ENCODE peak calls at places on chromosomes 4 and X, in six cellular contexts. G, H, J, B, W and I are unnamed samples.

GRCh38 chr4:3413217-3413671 is 28.5 kb upstream of the HGFAC start:
- DNase-seq in G (no peak), H (peak; percentile 45), J (no peak), B (peak; percentile 49), W (no peak), I (peak; percentile 25)

GRCh38 chr4:158729716-158730559 is 6.7 kb upstream of the PPID start:
- DNase-seq in G (no peak), H (no peak), J (peak; percentile 30), B (peak; percentile 73), W (peak; percentile 79), I (no peak)

GRCh38 chr4:114642173-114642780 is 43.7 kb downstream of the UGT8 start:
- DNase-seq in G (no peak), H (no peak), J (no peak), B (no peak), W (no peak), I (no peak)

GRCh38 chrX:134000260-134001245 is 15.2 kb upstream of the GPC3 start:
- DNase-seq in G (no peak), H (no peak), J (no peak), B (no peak), W (no peak), I (no peak)

GRCh38 chr4:167595898-167596297 is 361.6 kb upstream of the SPOCK3 start:
- DNase-seq in G (no peak), H (no peak), J (no peak), B (no peak), W (no peak), I (no peak)

GRCh38 chr4:102868153-102868781 is 525 bp upstream of the CISD2 start:
- DNase-seq in G (no peak), H (peak; percentile 47), J (peak; percentile 1), B (peak; percentile 68), W (peak; percentile 22), I (no peak)

GRCh38 chrX:11899091-11899490 is 141.1 kb downstream of the MSL3 start:
- DNase-seq in G (no peak), H (no peak), J (no peak), B (no peak), W (no peak), I (no peak)

GRCh38 chr4:148452970-148453369 is 10.8 kb upstream of the NR3C2 start:
- DNase-seq in G (no peak), H (no peak), J (no peak), B (no peak), W (no peak), I (no peak)

GRCh38 chr4:123304151-123305021 is 92.2 kb upstream of the SPRY1 start:
- DNase-seq in G (no peak), H (no peak), J (no peak), B (no peak), W (peak; percentile 11), I (no peak)

GRCh38 chr4:112938461-112939058 is 110.9 kb upstream of the ANK2 start:
- DNase-seq in G (no peak), H (no peak), J (no peak), B (no peak), W (no peak), I (no peak)

GRCh38 chr4:40978548-40978947 is 228.8 kb downstream of the NSUN7 start:
- DNase-seq in G (no peak), H (no peak), J (no peak), B (no peak), W (no peak), I (no peak)

GRCh38 chr4:168449740-168450442 is 30.4 kb downstream of the DDX60L start:
- DNase-seq in G (no peak), H (no peak), J (no peak), B (no peak), W (no peak), I (no peak)

GRCh38 chrX:66013195-66013816 is 26.6 kb downstream of the VSIG4 start:
- DNase-seq in G (no peak), H (no peak), J (no peak), B (no peak), W (no peak), I (no peak)
- H3K9me3 ChIP-seq in G (no peaks in the 10 kb centered on the region), H (no peaks in the 10 kb centered on the region), J (no peaks in the 10 kb centered on the region), B (no peaks in the 10 kb centered on the region), W (no peaks in the 10 kb centered on the region), I (no peaks in the 10 kb centered on the region)

DNA sequence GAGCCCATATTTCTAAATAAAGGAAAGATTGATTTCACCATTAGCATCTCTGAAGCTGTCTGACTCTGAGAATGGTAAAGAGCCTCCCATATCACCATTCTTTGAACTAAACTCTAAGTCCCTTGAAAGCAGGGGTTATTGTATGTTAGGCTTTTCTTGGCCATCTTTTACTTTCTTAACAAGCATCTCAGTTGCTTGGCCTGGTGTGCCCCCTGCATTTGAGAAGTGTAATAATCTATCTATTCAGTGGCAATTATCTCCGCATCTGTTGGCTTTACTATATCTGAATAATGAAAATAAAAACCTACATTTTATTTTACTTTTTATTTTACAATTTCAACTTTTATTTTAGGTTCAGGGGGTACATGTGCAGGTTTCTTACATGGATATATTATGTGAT is 128.3 kb upstream of the ARMCX2 start:
- DNase-seq in G (no peak), H (no peak), J (no peak), B (no peak), W (no peak), I (no peak)
- TF ChIP-seq CTCF in G (no peak), H (no peak), J (no peak), B (no peak), W (no peak), I (no peak)

DNA sequence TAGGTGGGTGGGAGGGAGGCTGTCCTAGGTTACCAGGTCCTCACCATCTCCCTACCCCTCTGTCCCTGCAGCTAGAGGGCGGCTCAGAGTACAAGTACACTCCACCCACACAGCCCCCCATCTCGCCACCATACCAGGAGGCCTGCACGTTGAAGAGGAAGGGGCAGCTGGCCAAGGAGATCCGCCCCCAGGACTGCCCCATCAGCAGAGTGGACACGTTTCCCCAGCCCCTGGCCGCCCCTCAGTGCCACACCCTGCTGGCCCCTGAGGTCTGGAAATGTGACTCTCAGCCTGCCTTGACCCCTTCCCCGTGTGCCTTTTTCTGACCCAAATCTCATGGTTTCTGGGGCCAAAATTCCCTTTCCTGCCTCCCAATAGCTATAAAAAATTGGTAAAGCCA is 6.5 kb downstream of the FTSJ1 start:
- DNase-seq in G (no peak), H (no peak), J (no peak), B (no peak), W (no peak), I (no peak)
- H3K9me3 ChIP-seq in G (no peaks in the 10 kb centered on the region), H (no peaks in the 10 kb centered on the region), J (no peaks in the 10 kb centered on the region), B (no peaks in the 10 kb centered on the region), W (no peaks in the 10 kb centered on the region), I (no peaks in the 10 kb centered on the region)

GRCh38 chrX:109635151-109635550 is 10.2 kb upstream of the KCNE5 start:
- DNase-seq in G (no peak), H (no peak), J (no peak), B (no peak), W (no peak), I (no peak)
- TF ChIP-seq CTCF in G (no peak), H (peak; percentile 18), J (peak; percentile 30), B (no peak), W (peak; percentile 40), I (no peak)

DNA sequence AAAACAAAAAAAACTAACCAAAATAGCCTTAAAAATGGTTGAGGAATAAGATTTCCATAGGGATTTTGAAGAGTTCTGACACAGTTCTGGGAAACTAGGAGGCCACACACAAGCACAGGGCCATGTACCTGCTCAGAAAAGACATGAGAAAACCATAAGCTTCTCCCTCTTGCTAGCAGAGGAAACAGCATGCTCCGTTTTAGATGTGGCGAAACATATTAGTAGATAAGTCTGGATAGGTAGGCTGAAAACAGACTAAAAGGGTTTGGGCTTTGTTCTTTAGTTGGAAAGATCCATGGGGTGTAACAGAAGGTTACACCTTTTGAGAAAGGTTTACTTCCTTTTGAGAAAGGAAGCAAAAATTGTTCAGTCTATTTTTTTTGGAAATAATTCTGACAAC is 10.9 kb downstream of the VSIG4 start:
- DNase-seq in G (no peak), H (no peak), J (no peak), B (no peak), W (no peak), I (no peak)
- H3K9me3 ChIP-seq in G (no peaks in the 10 kb centered on the region), H (no peaks in the 10 kb centered on the region), J (no peaks in the 10 kb centered on the region), B (no peaks in the 10 kb centered on the region), W (no peaks in the 10 kb centered on the region), I (no peaks in the 10 kb centered on the region)

GRCh38 chr4:185529413-185529812 is 5.9 kb downstream of the PDLIM3 start:
- DNase-seq in G (no peak), H (no peak), J (no peak), B (no peak), W (no peak), I (no peak)

GRCh38 chr4:185534850-185535761 is at the start of gene PDLIM3:
- DNase-seq in G (no peak), H (peak; percentile 64), J (no peak), B (peak; percentile 91), W (peak; percentile 78), I (peak; percentile 85)

GRCh38 chr4:185532795-185533324 is 2.4 kb downstream of the PDLIM3 start:
- DNase-seq in G (no peak), H (no peak), J (no peak), B (no peak), W (no peak), I (no peak)

GRCh38 chr4:185534534-185534849 is 815 bp downstream of the PDLIM3 start:
- DNase-seq in G (no peak), H (no peak), J (no peak), B (no peak), W (no peak), I (no peak)

DNA sequence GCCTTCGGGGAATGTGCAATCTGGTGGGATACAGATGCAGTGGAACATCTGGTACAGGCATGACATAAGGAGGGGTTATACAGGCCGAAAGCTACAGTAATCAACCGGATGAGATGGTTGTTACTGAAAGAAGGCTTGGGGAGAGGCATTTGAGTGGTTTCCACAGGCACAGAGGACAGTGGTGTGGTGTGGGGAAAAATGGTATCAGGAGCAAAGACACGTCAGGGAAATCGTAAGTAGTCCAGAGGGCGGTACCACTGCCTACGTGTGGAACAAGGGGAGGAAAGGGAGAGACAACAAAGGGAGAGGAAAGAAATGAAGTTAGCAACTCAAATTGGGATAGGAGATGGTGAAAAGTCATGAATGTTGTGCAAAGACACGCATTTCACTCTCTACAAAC is 3.0 kb downstream of the PDLIM3 start:
- DNase-seq in G (no peak), H (no peak), J (no peak), B (peak; percentile 84), W (no peak), I (no peak)
- TF ChIP-seq CTCF in G (no peak), H (no peak), J (no peak), B (no peak), W (no peak), I (no peak)

DNA sequence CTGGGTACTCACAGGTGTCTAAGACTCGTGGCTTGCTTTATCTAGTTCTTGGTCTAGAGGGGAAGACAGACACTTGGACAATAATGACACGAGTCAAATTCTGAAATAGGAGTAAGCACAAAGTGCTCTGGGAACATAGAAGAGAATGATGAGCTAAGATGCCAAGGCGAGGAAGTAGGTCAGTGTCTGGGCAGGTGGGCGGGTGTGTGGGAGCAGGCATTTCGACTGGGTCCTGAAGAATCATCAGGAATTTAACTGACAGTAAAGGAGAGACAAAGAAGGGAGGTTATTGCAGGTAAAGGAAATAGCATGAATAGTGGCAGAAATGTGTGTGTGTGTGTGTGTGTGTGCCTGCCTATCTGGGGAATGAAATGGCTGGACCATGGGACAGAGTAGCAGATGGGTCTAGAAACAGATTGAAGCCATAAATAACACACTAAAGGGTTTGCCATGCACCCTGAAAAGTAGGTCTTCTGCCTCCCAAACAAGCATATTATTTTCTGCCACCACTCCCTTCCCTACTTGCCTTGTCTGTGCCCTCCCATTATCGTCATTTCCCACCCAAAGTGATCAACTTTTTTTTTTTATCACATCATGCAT is 58.4 kb upstream of the SLC25A43 start:
- DNase-seq in G (no peak), H (no peak), J (no peak), B (no peak), W (no peak), I (no peak)
- H3K9me3 ChIP-seq in G (no peaks in the 10 kb centered on the region), H (no peaks in the 10 kb centered on the region), J (no peaks in the 10 kb centered on the region), B (no peaks in the 10 kb centered on the region), W (no peaks in the 10 kb centered on the region), I (no peaks in the 10 kb centered on the region)